ENCODE peak calls at places on chromosome 9, in five cellular contexts. H is SK-N-SH, F is HepG2, P is GM12878, Y is K562. A is an unnamed sample.
A peak's percentile ranks its signal among the peaks of the same experiment; 100 is the strongest.

GRCh38 chr9:127570533-127571111 is 41.5 kb upstream of the STXBP1 start:
- DNase-seq in H (peak; percentile 74), F (no peak), P (no peak), Y (no peak), A (no peak)

GRCh38 chr9:111925017-111925770 is 28.6 kb downstream of the UGCG start:
- DNase-seq in H (no peak), F (no peak), P (no peak), Y (no peak), A (no peak)

GRCh38 chr9:16870606-16871357 is at the start of gene BNC2:
- DNase-seq in H (peak; percentile 84), F (no peak), P (no peak), Y (no peak), A (peak; percentile 17)

GRCh38 chr9:113589407-113589806 is 125.9 kb downstream of the RGS3 start:
- DNase-seq in H (no peak), F (no peak), P (no peak), Y (no peak), A (no peak)

GRCh38 chr9:6230037-6230778 is 14.6 kb downstream of the IL33 start:
- DNase-seq in H (no peak), F (no peak), P (no peak), Y (no peak), A (no peak)

GRCh38 chr9:32487981-32488380 is 38.0 kb downstream of the RIGI start:
- DNase-seq in H (no peak), F (no peak), P (no peak), Y (no peak), A (no peak)

GRCh38 chr9:137702615-137703379 is 84.0 kb downstream of the EHMT1 start:
- DNase-seq in H (no peak), F (no peak), P (no peak), Y (no peak), A (no peak)

GRCh38 chr9:128282500-128282899 is 6.4 kb downstream of the SWI5 start:
- DNase-seq in H (no peak), F (no peak), P (no peak), Y (no peak), A (no peak)

GRCh38 chr9:9412241-9412640 is 1200.6 kb downstream of the PTPRD start:
- DNase-seq in H (no peak), F (no peak), P (no peak), Y (no peak), A (no peak)

GRCh38 chr9:15837079-15837679 is 284.3 kb downstream of the CCDC171 start:
- DNase-seq in H (peak; percentile 41), F (peak; percentile 65), P (peak; percentile 7), Y (peak; percentile 10), A (peak; percentile 5)

GRCh38 chr9:116944714-116945534 is 257.8 kb downstream of the TRIM32 start:
- DNase-seq in H (no peak), F (no peak), P (no peak), Y (no peak), A (no peak)

GRCh38 chr9:12816656-12817101 is 41.9 kb downstream of the LURAP1L start:
- DNase-seq in H (no peak), F (peak; percentile 75), P (no peak), Y (no peak), A (no peak)

GRCh38 chr9:124448019-124448418 is 2.2 kb upstream of the ADGRD2 start:
- DNase-seq in H (no peak), F (no peak), P (no peak), Y (no peak), A (no peak)

GRCh38 chr9:137778914-137779313 is 98.7 kb upstream of the CACNA1B start:
- DNase-seq in H (no peak), F (no peak), P (no peak), Y (no peak), A (no peak)

GRCh38 chr9:103755441-103755840 is 338.7 kb upstream of the SMC2 start:
- DNase-seq in H (no peak), F (no peak), P (no peak), Y (no peak), A (no peak)

GRCh38 chr9:12426198-12426864 is 266.9 kb upstream of the TYRP1 start:
- DNase-seq in H (no peak), F (no peak), P (no peak), Y (no peak), A (no peak)

GRCh38 chr9:132797861-132798659 is 80.0 kb downstream of the AK8 start:
- DNase-seq in H (peak; percentile 30), F (no peak), P (no peak), Y (no peak), A (no peak)

GRCh38 chr9:114082017-114082735 is 4.1 kb upstream of the AMBP start:
- DNase-seq in H (peak; percentile 86), F (peak; percentile 98), P (peak; percentile 25), Y (peak; percentile 79), A (peak; percentile 57)

GRCh38 chr9:77022783-77023440 is 3.5 kb downstream of the FOXB2 start:
- DNase-seq in H (peak; percentile 36), F (no peak), P (no peak), Y (no peak), A (no peak)

GRCh38 chr9:93600504-93600903 is 24.1 kb downstream of the PHF2 start:
- DNase-seq in H (no peak), F (no peak), P (no peak), Y (no peak), A (no peak)

GRCh38 chr9:69223605-69224004 is 49.5 kb downstream of the TJP2 start:
- DNase-seq in H (peak; percentile 73), F (peak; percentile 52), P (no peak), Y (peak; percentile 50), A (peak; percentile 17)

GRCh38 chr9:113241161-113241560 is 19.8 kb downstream of the SLC31A1 start:
- DNase-seq in H (no peak), F (no peak), P (no peak), Y (no peak), A (no peak)

GRCh38 chr9:135397142-135397541 is 82.4 kb upstream of the PPP1R26 start:
- DNase-seq in H (no peak), F (no peak), P (no peak), Y (no peak), A (no peak)

GRCh38 chr9:26392639-26393038 is 500.0 kb downstream of the CAAP1 start:
- DNase-seq in H (no peak), F (no peak), P (no peak), Y (no peak), A (no peak)

GRCh38 chr9:80156725-80157124 is 585.0 kb downstream of the TLE4 start:
- DNase-seq in H (no peak), F (no peak), P (no peak), Y (no peak), A (no peak)

GRCh38 chr9:30932226-30932625 is 1452.2 kb upstream of the ACO1 start:
- DNase-seq in H (no peak), F (no peak), P (no peak), Y (no peak), A (no peak)

GRCh38 chr9:74783408-74783807 is 104.3 kb downstream of the TRPM6 start:
- DNase-seq in H (no peak), F (no peak), P (no peak), Y (no peak), A (no peak)

GRCh38 chr9:132769895-132770774 is 99.9 kb downstream of the GTF3C4 start:
- DNase-seq in H (no peak), F (peak; percentile 14), P (peak; percentile 12), Y (no peak), A (peak; percentile 74)

DNA sequence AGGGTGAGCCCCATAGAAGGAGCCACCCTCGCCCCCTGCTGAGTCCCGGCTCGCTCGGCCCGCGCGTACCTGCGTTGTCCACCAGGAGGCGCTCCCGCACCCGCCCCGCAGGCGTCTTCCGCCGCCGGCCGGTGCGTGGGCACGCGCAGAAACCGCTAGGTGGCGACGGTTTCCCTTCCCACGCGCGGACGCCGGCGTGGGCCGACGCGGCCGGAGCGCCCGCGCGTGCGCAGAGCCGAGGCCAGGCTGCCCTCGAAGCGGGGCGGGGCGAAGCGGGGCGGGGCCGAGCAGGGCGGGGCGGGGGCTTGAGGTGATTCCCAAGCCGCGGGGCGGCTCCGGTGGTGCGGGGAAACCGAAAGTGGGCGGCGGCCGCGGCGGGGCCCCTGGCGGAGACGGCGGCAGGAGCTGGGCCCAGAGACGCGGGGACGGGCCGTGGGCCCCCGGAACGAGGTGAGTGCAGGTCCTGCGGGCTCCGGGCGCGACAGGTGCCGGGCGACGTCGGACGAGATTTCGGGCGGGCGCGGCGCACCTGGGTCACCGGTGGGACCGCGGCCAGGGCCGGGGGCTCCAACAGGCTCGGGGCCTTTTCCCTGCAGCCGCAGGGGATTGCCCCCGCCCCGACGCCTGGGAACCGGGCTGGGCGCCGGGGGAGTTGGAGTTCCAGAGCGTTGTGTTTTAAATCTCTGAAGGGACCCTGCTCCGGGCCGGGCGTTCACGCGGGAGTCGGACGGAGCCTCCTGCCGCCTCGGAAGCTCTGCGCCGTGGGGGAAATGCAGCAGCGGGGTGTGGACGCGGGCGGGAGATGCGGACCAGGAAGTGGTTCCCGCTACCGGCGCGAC is at the start of gene TDRD7:
- DNase-seq in H (peak; percentile 98), F (peak; percentile 65), P (peak; percentile 50), Y (peak; percentile 97), A (peak; percentile 85)
- TF ChIP-seq POLR2AphosphoS5 in H (no peak), F (no peak), P (no peak), Y (no peak), A (no peak)

GRCh38 chr9:96071245-96072124 is 196.0 kb downstream of the ERCC6L2 start:
- DNase-seq in H (peak; percentile 63), F (peak; percentile 16), P (no peak), Y (peak; percentile 40), A (peak; percentile 36)
- TF ChIP-seq TAF1 in H (no peak), F (no peak), P (no peak), Y (no peak), A (no peak)

GRCh38 chr9:87216036-87216435 is 268.7 kb upstream of the GAS1 start:
- DNase-seq in H (no peak), F (no peak), P (no peak), Y (no peak), A (no peak)
- TF ChIP-seq POLR2AphosphoS5 in H (no peak), F (no peak), P (no peak), Y (no peak), A (no peak)

GRCh38 chr9:134285215-134285845 is 40.9 kb upstream of the RXRA start:
- DNase-seq in H (no peak), F (no peak), P (no peak), Y (no peak), A (no peak)
- TF ChIP-seq TAF1 in H (no peak), F (no peak), P (no peak), Y (no peak), A (no peak)

GRCh38 chr9:136539427-136540412 is 6.1 kb downstream of the NOTCH1 start:
- DNase-seq in H (no peak), F (no peak), P (peak; percentile 70), Y (peak; percentile 88), A (peak; percentile 91)
- TF ChIP-seq POLR2AphosphoS5 in H (no peak), F (no peak), P (no peak), Y (no peak), A (no peak)

DNA sequence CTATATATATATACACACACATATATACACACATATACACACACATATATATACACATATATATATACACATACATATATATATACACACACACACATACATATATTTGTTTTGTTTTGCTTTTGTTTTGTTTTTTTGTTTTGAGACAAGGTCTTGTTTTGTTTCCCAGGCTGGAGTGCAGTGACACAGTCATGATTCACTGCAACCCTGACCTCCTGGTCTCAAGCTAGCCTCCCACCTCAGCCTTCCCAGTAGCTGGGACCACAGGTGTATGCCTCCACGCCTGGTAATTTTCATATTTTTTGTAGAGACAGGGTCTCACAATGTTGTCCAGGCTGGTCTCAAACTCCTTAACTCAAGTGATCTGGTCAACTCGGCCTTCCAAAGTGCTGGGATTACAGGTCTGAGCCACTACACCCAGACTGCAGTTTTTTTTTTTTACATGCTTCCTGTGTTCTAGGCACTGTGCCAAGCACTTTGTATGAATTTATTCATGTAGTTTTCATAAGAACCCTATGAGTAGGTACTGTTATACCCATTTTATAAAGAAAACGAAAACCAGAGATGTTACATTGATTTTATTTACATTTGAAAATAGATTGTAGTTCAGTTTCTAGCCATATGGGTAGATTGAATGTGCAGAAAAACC is 120.7 kb downstream of the PBX3 start:
- DNase-seq in H (no peak), F (no peak), P (no peak), Y (no peak), A (no peak)
- TF ChIP-seq TAF1 in H (no peak), F (no peak), P (no peak), Y (no peak), A (no peak)